ENCODE peak calls at places on chromosomes 11 and 22, in eight cellular contexts. C, S, N, O, Z, T, X and F are unnamed samples.

GRCh38 chr11:73577496-73577917 is 20.4 kb downstream of the FAM168A start:
- DNase-seq in C (no peak), S (no peak), N (no peak), O (no peak), Z (no peak), T (no peak), X (peak), F (no peak)

GRCh38 chr11:75536786-75537629 is 11.3 kb upstream of the GDPD5 start:
- DNase-seq in C (no peak), S (peak), N (no peak), O (no peak), Z (peak), T (no peak), X (peak), F (no peak)

GRCh38 chr11:73252577-73253191 is 19.5 kb upstream of the P2RY6 start:
- DNase-seq in C (peak), S (no peak), N (no peak), O (no peak), Z (no peak), T (no peak), X (peak), F (no peak)

GRCh38 chr11:11514246-11514645 is 107.6 kb downstream of the GALNT18 start:
- DNase-seq in C (no peak), S (no peak), N (no peak), O (no peak), Z (no peak), T (no peak), X (no peak), F (no peak)

GRCh38 chr11:75938543-75938942 is 123.5 kb downstream of the UVRAG start:
- DNase-seq in C (no peak), S (no peak), N (no peak), O (no peak), Z (no peak), T (peak), X (no peak), F (no peak)

GRCh38 chr11:86211619-86212018 is 32.9 kb upstream of the EED start:
- DNase-seq in C (no peak), S (no peak), N (no peak), O (no peak), Z (no peak), T (no peak), X (no peak), F (no peak)

GRCh38 chr11:124518900-124519541 is 24.4 kb downstream of the OR8B12 start:
- DNase-seq in C (no peak), S (no peak), N (no peak), O (no peak), Z (no peak), T (no peak), X (peak), F (no peak)

GRCh38 chr22:33848251-33848650 is 72.0 kb downstream of the LARGE1 start:
- DNase-seq in C (no peak), S (no peak), N (no peak), O (no peak), Z (no peak), T (no peak), X (peak), F (no peak)

GRCh38 chr22:50105529-50106100 is 15.8 kb downstream of the MOV10L1 start:
- DNase-seq in C (no peak), S (no peak), N (no peak), O (no peak), Z (no peak), T (peak), X (no peak), F (no peak)

GRCh38 chr11:65981101-65981740 is 19.7 kb downstream of the SART1 start:
- DNase-seq in C (no peak), S (no peak), N (no peak), O (peak), Z (no peak), T (no peak), X (no peak), F (no peak)

GRCh38 chr22:37732699-37733607 is 36.1 kb downstream of the TRIOBP start:
- DNase-seq in C (no peak), S (no peak), N (no peak), O (no peak), Z (no peak), T (no peak), X (no peak), F (no peak)

GRCh38 chr11:116928102-116928777 is 90.8 kb upstream of the APOA1 start:
- DNase-seq in C (no peak), S (peak), N (no peak), O (no peak), Z (peak), T (no peak), X (no peak), F (no peak)

GRCh38 chr11:69335461-69336386 is 41.8 kb downstream of the MYEOV start:
- DNase-seq in C (no peak), S (no peak), N (no peak), O (no peak), Z (no peak), T (no peak), X (peak), F (no peak)

GRCh38 chr11:9459573-9460321 is 1.1 kb upstream of the ZNF143 start:
- DNase-seq in C (no peak), S (peak), N (no peak), O (peak), Z (peak), T (peak), X (peak), F (no peak)

GRCh38 chr11:130611791-130612251 is 163.4 kb downstream of the ADAMTS15 start:
- DNase-seq in C (no peak), S (no peak), N (peak), O (no peak), Z (no peak), T (no peak), X (peak), F (peak)

GRCh38 chr11:112241486-112241885 is 15.3 kb downstream of the PTS start:
- DNase-seq in C (no peak), S (no peak), N (no peak), O (no peak), Z (no peak), T (no peak), X (peak), F (no peak)

GRCh38 chr22:36164621-36165020 is 4.1 kb upstream of the APOL3 start:
- DNase-seq in C (no peak), S (no peak), N (no peak), O (no peak), Z (no peak), T (no peak), X (no peak), F (no peak)

GRCh38 chr11:46593550-46594382 is at the start of gene AMBRA1:
- DNase-seq in C (peak), S (peak), N (peak), O (peak), Z (peak), T (peak), X (peak), F (peak)

GRCh38 chr11:130849215-130849568 is 67.1 kb downstream of the SNX19 start:
- DNase-seq in C (no peak), S (no peak), N (no peak), O (no peak), Z (no peak), T (no peak), X (peak), F (no peak)

GRCh38 chr22:44085743-44086741 is 61.9 kb downstream of the PARVB start:
- DNase-seq in C (peak), S (no peak), N (peak), O (no peak), Z (peak), T (peak), X (peak), F (no peak)

GRCh38 chr11:10139081-10139480 is 154.9 kb downstream of the SBF2 start:
- DNase-seq in C (no peak), S (no peak), N (no peak), O (no peak), Z (no peak), T (no peak), X (no peak), F (no peak)

GRCh38 chr11:122253541-122254317 is 137.7 kb upstream of the BLID start:
- DNase-seq in C (no peak), S (no peak), N (no peak), O (no peak), Z (no peak), T (no peak), X (no peak), F (no peak)

GRCh38 chr11:128351168-128351567 is 236.2 kb downstream of the ETS1 start:
- DNase-seq in C (no peak), S (no peak), N (no peak), O (no peak), Z (no peak), T (no peak), X (no peak), F (no peak)

GRCh38 chr11:116687458-116688201 is 85.2 kb downstream of the BUD13 start:
- DNase-seq in C (no peak), S (no peak), N (no peak), O (no peak), Z (no peak), T (no peak), X (no peak), F (no peak)

GRCh38 chr22:41596776-41597634 is 7.4 kb upstream of the PMM1 start:
- DNase-seq in C (peak), S (no peak), N (peak), O (peak), Z (peak), T (peak), X (peak), F (no peak)

GRCh38 chr22:45709004-45709739 is 37.5 kb downstream of the ATXN10 start:
- DNase-seq in C (no peak), S (no peak), N (no peak), O (no peak), Z (no peak), T (peak), X (peak), F (no peak)

GRCh38 chr11:70913715-70914231 is 338.6 kb downstream of the SHANK2 start:
- DNase-seq in C (peak), S (no peak), N (no peak), O (no peak), Z (no peak), T (no peak), X (no peak), F (no peak)

GRCh38 chr11:70398834-70399680 is 728 bp downstream of the CTTN start:
- DNase-seq in C (no peak), S (no peak), N (no peak), O (peak), Z (peak), T (no peak), X (no peak), F (no peak)

GRCh38 chr22:45320326-45320976 is 10.7 kb downstream of the FAM118A start:
- DNase-seq in C (no peak), S (no peak), N (no peak), O (no peak), Z (no peak), T (no peak), X (no peak), F (no peak)

GRCh38 chr11:101127348-101127698 is 2.3 kb downstream of the PGR start:
- DNase-seq in C (no peak), S (no peak), N (no peak), O (no peak), Z (peak), T (no peak), X (no peak), F (no peak)